ENCODE peak calls at places on chromosomes 6 and 20, in ten cellular contexts. D is AG09309, L is HFF-Myc, N is Peyer's patch, P is upper lobe of right lung, F is cardiac fibroblast, J is H9, R is A549, Z is tibial artery, I is tibial nerve. M is an unnamed sample.

GRCh38 chr20:40090236-40090635 is 598.8 kb downstream of the MAFB start:
- DNase-seq in D (no peak), L (no peak), N (no peak), P (no peak), F (no peak), J (no peak), R (no peak), Z (no peak), I (no peak), M (no peak)

GRCh38 chr6:42744351-42744890 is 1.5 kb downstream of the TBCC start:
- DNase-seq in D (no peak), L (no peak), N (no peak), P (peak), F (no peak), J (no peak), R (no peak), Z (peak), I (no peak), M (no peak)

GRCh38 chr6:2743280-2744205 is 7.2 kb downstream of the MYLK4 start:
- DNase-seq in D (no peak), L (no peak), N (no peak), P (no peak), F (no peak), J (no peak), R (no peak), Z (no peak), I (no peak), M (no peak)

GRCh38 chr20:63309261-63310071 is 16.5 kb downstream of the COL20A1 start:
- DNase-seq in D (no peak), L (no peak), N (no peak), P (no peak), F (peak), J (peak), R (peak), Z (no peak), I (no peak), M (peak)

GRCh38 chr6:139927742-139928305 is 553.4 kb upstream of the CITED2 start:
- DNase-seq in D (no peak), L (no peak), N (no peak), P (no peak), F (peak), J (no peak), R (no peak), Z (no peak), I (no peak), M (no peak)

GRCh38 chr20:40810336-40810735 is 121.3 kb upstream of the MAFB start:
- DNase-seq in D (no peak), L (no peak), N (no peak), P (no peak), F (no peak), J (peak), R (no peak), Z (no peak), I (no peak), M (no peak)

GRCh38 chr6:112027942-112028674 is 25.8 kb upstream of the CCN6 start:
- DNase-seq in D (peak), L (peak), N (peak), P (no peak), F (peak), J (no peak), R (no peak), Z (no peak), I (no peak), M (no peak)

GRCh38 chr6:139282684-139283083 is 9.1 kb downstream of the TXLNB start:
- DNase-seq in D (no peak), L (no peak), N (no peak), P (no peak), F (no peak), J (no peak), R (no peak), Z (no peak), I (no peak), M (no peak)

GRCh38 chr20:25009218-25010145 is 16.9 kb upstream of the APMAP start:
- DNase-seq in D (no peak), L (no peak), N (peak), P (peak), F (no peak), J (no peak), R (no peak), Z (peak), I (no peak), M (no peak)

DNA sequence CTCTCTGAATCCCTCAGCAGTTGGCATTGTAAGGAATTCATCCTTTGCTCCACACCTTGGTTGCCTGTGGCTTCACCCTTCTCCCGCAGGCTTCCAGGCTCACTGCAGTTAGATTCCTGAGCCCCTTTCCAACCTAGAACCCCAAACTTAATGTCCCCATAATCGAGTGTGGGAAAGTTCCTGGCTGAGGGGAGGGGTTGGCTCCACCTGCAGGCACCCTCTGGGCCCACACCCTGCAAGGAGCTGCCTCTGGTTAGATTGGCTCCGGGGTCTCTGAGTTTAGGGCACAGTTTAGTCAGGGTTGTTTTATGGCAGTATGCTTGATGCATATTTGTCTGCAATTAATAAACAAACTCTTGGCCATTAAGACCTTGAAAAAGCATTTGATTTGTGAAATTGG is 63.4 kb downstream of the MTHFD1L start:
- DNase-seq in D (no peak), L (no peak), N (no peak), P (no peak), F (no peak), J (peak), R (peak), Z (no peak), I (no peak), M (peak)
- TF ChIP-seq CTCF in D (peak), L (peak), N (no peak), P (peak), F (peak), J (peak), R (no peak), Z (no peak), I (no peak), M (no peak)

GRCh38 chr6:164109770-164110140 is 695.2 kb downstream of the QKI start:
- DNase-seq in D (no peak), L (no peak), N (no peak), P (no peak), F (peak), J (peak), R (no peak), Z (no peak), I (peak), M (no peak)
- TF ChIP-seq CTCF in D (peak), L (no peak), N (no peak), P (peak), F (peak), J (peak), R (peak), Z (peak), I (peak), M (peak)

GRCh38 chr20:59620860-59621485 is 16.6 kb downstream of the PHACTR3 start:
- DNase-seq in D (no peak), L (no peak), N (no peak), P (no peak), F (no peak), J (no peak), R (no peak), Z (no peak), I (no peak), M (no peak)
- TF ChIP-seq CTCF in D (no peak), L (no peak), N (no peak), P (no peak), F (no peak), J (no peak), R (no peak), Z (no peak), I (no peak), M (no peak)

GRCh38 chr6:33272358-33273128 is 668 bp downstream of the RPS18 start:
- DNase-seq in D (no peak), L (no peak), N (no peak), P (no peak), F (no peak), J (no peak), R (no peak), Z (no peak), I (no peak), M (no peak)

GRCh38 chr6:33273924-33274902 is 2.3 kb downstream of the RPS18 start:
- DNase-seq in D (no peak), L (no peak), N (no peak), P (no peak), F (no peak), J (no peak), R (no peak), Z (no peak), I (no peak), M (no peak)

GRCh38 chr6:33271608-33272357 is at the start of the genes RPS18 and VPS52:
- DNase-seq in D (peak), L (peak), N (peak), P (peak), F (peak), J (peak), R (peak), Z (peak), I (peak), M (peak)

GRCh38 chr6:33273129-33273923 is 1.5 kb downstream of the RPS18 start:
- DNase-seq in D (no peak), L (no peak), N (no peak), P (no peak), F (no peak), J (no peak), R (no peak), Z (no peak), I (no peak), M (no peak)

DNA sequence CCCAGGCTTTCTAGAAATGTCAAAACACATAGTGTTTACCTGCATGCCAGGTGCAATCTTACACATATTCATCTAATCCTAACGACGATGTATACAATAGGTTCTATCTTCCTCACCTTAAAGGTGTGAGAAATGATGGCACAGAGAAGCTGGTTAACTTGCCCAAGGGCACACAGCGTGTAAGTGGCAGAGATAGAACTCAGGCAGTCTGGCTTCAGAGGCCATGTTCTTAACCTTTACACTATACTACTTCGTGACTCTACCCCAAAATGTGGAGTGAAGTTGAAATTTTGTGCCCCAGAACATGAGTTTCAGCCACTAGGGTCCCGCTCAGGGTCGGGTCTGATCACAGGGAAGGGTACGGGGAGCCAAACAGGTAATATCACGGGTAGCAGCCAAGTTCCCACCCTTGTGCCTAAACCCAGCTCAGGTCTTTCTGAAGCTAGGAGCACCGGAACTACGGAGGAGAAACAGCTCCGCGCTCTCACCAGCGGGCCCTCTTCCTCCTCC is 523 bp downstream of the VPS52 start:
- DNase-seq in D (no peak), L (no peak), N (no peak), P (no peak), F (no peak), J (no peak), R (no peak), Z (no peak), I (no peak), M (no peak)
- TF ChIP-seq CTCF in D (no peak), L (no peak), N (no peak), P (no peak), F (no peak), J (peak), R (no peak), Z (no peak), I (no peak), M (peak)

GRCh38 chr20:14197097-14197496 is 140.3 kb downstream of the FLRT3 start:
- DNase-seq in D (peak), L (no peak), N (no peak), P (no peak), F (peak), J (no peak), R (no peak), Z (no peak), I (no peak), M (no peak)

GRCh38 chr20:14193443-14193842 is 144.0 kb downstream of the FLRT3 start:
- DNase-seq in D (no peak), L (no peak), N (no peak), P (no peak), F (no peak), J (peak), R (peak), Z (no peak), I (no peak), M (no peak)

GRCh38 chr20:14191559-14191958 is 145.9 kb downstream of the FLRT3 start:
- DNase-seq in D (no peak), L (no peak), N (no peak), P (no peak), F (no peak), J (no peak), R (no peak), Z (no peak), I (no peak), M (no peak)

GRCh38 chr20:14189794-14190402 is 147.5 kb downstream of the FLRT3 start:
- DNase-seq in D (peak), L (peak), N (no peak), P (no peak), F (peak), J (no peak), R (peak), Z (no peak), I (no peak), M (no peak)

DNA sequence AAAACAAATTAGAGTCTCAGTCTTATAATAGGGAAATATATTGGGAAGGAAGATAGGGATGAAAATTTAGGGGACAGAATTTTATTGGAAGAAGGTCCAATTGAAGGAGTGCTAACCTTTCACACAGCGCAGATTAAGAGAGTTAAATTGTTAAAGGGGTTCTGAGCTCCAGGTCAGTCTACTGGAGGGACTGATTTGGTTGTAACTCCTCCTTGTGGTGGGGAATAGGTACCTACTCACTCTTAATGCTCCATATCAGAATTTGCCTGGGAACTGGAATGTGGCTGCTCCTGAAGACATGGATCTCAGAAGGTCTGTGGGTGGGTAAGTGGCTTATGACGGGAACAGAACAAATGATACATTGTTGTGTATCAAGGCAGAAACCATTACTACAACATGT is 143.5 kb downstream of the FLRT3 start:
- DNase-seq in D (no peak), L (no peak), N (no peak), P (no peak), F (no peak), J (no peak), R (peak), Z (no peak), I (no peak), M (no peak)
- TF ChIP-seq CTCF in D (no peak), L (no peak), N (no peak), P (no peak), F (no peak), J (peak), R (no peak), Z (no peak), I (no peak), M (no peak)

GRCh38 chr6:168370310-168370991 is 50.9 kb upstream of the DACT2 start:
- DNase-seq in D (no peak), L (no peak), N (peak), P (peak), F (peak), J (peak), R (peak), Z (peak), I (peak), M (peak)
- TF ChIP-seq CTCF in D (no peak), L (peak), N (peak), P (peak), F (peak), J (peak), R (peak), Z (peak), I (peak), M (peak)